ENCODE peak calls at places on chromosomes 6 and 20, in nine cellular contexts. O, F, M, S, C, V, G, Y and N are unnamed samples.

GRCh38 chr6:119942078-119942752 is 592.7 kb upstream of the MAN1A1 start:
- DNase-seq in V (no peak), S (no peak), M (no peak), G (no peak), Y (no peak), O (no peak), C (no peak), F (peak; percentile 5), N (no peak)

GRCh38 chr6:52155791-52156576 is 30.2 kb upstream of the IL17A start:
- DNase-seq in F (peak; percentile 51), V (no peak), S (no peak), C (peak; percentile 18), M (no peak), O (no peak), Y (no peak), G (no peak), N (no peak)

GRCh38 chr6:165726290-165726875 is 63.3 kb upstream of the PDE10A start:
- DNase-seq in Y (no peak), M (no peak), O (no peak), V (no peak), C (no peak), G (no peak), S (no peak), F (no peak), N (no peak)

GRCh38 chr6:33445020-33445676 is 9.2 kb upstream of the ZBTB9 start:
- DNase-seq in Y (peak; percentile 36), O (no peak), C (no peak), F (no peak), S (no peak), G (no peak), M (no peak), V (no peak), N (no peak)

GRCh38 chr6:56552212-56553130 is 90.2 kb downstream of the DST start:
- DNase-seq in S (no peak), V (peak; percentile 39), Y (no peak), M (peak; percentile 43), C (peak; percentile 62), F (no peak), O (no peak), G (no peak), N (peak; percentile 78)

GRCh38 chr20:48983423-48984400 is 62.2 kb downstream of the ARFGEF2 start:
- DNase-seq in V (peak; percentile 86), C (peak; percentile 87), G (peak; percentile 43), Y (no peak), M (peak; percentile 79), O (no peak), F (no peak), S (peak; percentile 63), N (peak; percentile 95)

GRCh38 chr6:74113901-74114300 is 417.9 kb downstream of the CD109 start:
- DNase-seq in V (no peak), O (no peak), M (no peak), Y (no peak), F (no peak), S (no peak), G (no peak), C (no peak), N (no peak)

GRCh38 chr6:63537126-63537958 is 34.9 kb upstream of the LOC128125822 start:
- DNase-seq in S (no peak), O (no peak), C (no peak), F (no peak), G (no peak), V (no peak), Y (no peak), M (no peak), N (peak; percentile 51)

GRCh38 chr6:157376706-157377230 is 4.2 kb upstream of the ZDHHC14 start:
- DNase-seq in F (no peak), M (no peak), V (no peak), Y (no peak), G (peak; percentile 31), O (no peak), C (peak; percentile 10), S (no peak), N (no peak)

GRCh38 chr6:53300656-53301551 is 47.8 kb downstream of the ELOVL5 start:
- DNase-seq in C (peak; percentile 77), M (no peak), Y (peak; percentile 60), O (peak; percentile 15), S (no peak), F (no peak), G (no peak), V (peak; percentile 61), N (peak; percentile 54)

GRCh38 chr20:41340327-41341055 is at the start of gene LPIN3:
- DNase-seq in F (peak; percentile 94), V (peak; percentile 87), O (peak; percentile 94), M (peak; percentile 31), C (peak; percentile 81), Y (no peak), G (peak; percentile 21), S (peak; percentile 94), N (peak; percentile 87)

GRCh38 chr6:151385177-151385576 is 6.2 kb downstream of the ZBTB2 start:
- DNase-seq in S (no peak), F (no peak), Y (no peak), C (no peak), M (no peak), V (no peak), O (no peak), G (no peak), N (no peak)

GRCh38 chr20:2805682-2806350 is 5.4 kb upstream of the CPXM1 start:
- DNase-seq in Y (no peak), F (peak; percentile 62), V (peak; percentile 11), O (no peak), G (no peak), C (no peak), S (no peak), M (no peak), N (no peak)

GRCh38 chr6:137095093-137095492 is 50.3 kb upstream of the IL20RA start:
- DNase-seq in C (no peak), G (no peak), O (no peak), F (peak; percentile 15), V (no peak), M (no peak), Y (no peak), S (no peak), N (no peak)

GRCh38 chr6:52227495-52227894 is 16.8 kb downstream of the IL17F start:
- DNase-seq in M (no peak), G (no peak), O (no peak), F (no peak), C (no peak), Y (no peak), S (no peak), V (no peak), N (no peak)

GRCh38 chr6:124226396-124226795 is 422.7 kb downstream of the NKAIN2 start:
- DNase-seq in S (no peak), C (peak; percentile 88), O (no peak), G (no peak), M (peak; percentile 14), F (no peak), Y (no peak), V (peak; percentile 70), N (peak; percentile 2)

GRCh38 chr20:23142162-23143050 is 56.3 kb upstream of the CD93 start:
- DNase-seq in C (no peak), O (no peak), Y (peak; percentile 70), V (no peak), M (no peak), G (no peak), F (no peak), S (no peak), N (no peak)

GRCh38 chr6:97726378-97726777 is 443.4 kb upstream of the MMS22L start:
- DNase-seq in G (no peak), O (peak; percentile 49), M (no peak), F (peak; percentile 70), V (no peak), C (no peak), S (no peak), Y (no peak), N (no peak)

GRCh38 chr6:153625089-153625488 is 414.0 kb upstream of the OPRM1 start:
- DNase-seq in Y (no peak), C (peak; percentile 40), O (peak; percentile 54), S (no peak), G (no peak), M (peak; percentile 25), V (peak; percentile 93), F (peak; percentile 24), N (no peak)

GRCh38 chr6:139175389-139175788 is 40.5 kb downstream of the HECA start:
- DNase-seq in Y (peak; percentile 38), O (no peak), G (no peak), S (no peak), C (no peak), F (no peak), V (no peak), M (no peak), N (no peak)
- TF ChIP-seq CTCF in Y (no peak), O (no peak), G (no peak), S (no peak), C (no peak), F (no peak), V (no peak), M (no peak), N (no peak)

DNA sequence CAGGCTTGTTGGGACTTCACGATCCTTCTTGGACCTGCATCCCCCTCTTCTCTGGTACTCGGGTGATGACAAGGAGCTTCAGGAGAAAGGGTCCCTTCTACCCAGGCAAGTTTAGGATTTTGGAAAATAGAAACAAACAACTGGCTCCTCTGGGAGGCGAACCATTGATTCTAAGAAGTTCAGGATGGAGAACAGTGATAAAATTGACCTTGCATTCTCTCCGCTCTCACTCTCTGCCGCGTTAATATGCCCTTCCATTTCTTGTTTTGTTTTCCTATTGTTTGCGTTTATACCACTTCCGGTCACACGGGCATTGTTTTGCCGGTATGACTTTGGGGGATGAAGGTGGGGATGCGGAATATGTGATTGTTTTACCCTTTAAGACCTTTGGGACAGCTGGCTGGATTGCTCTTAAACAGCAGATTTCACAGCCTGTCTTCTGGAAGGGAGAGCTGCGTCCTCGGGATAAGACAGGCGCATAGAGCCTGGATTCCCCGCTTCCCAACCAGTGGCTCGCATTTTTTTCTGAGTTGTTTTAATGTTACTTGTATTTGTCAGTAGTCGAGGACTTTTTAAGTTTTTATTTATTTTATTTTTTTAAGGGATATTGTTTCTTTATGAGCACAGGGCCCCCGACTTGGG is 144.3 kb upstream of the ZNF184 start:
- DNase-seq in Y (no peak), S (no peak), F (peak; percentile 54), O (peak; percentile 46), V (peak; percentile 47), G (no peak), M (peak; percentile 16), C (peak; percentile 31), N (peak; percentile 30)
- H3K4me3 ChIP-seq in Y (no peak overlapping the region), S (peak overlapping the region; percentile 26), F (peak overlapping the region; percentile 71), O (peak overlapping the region; percentile 54), V (peak overlapping the region; percentile 62), G (peak overlapping the region; percentile 47), M (peak overlapping the region; percentile 68), C (peak overlapping the region; percentile 61), N (peak overlapping the region; percentile 63)

DNA sequence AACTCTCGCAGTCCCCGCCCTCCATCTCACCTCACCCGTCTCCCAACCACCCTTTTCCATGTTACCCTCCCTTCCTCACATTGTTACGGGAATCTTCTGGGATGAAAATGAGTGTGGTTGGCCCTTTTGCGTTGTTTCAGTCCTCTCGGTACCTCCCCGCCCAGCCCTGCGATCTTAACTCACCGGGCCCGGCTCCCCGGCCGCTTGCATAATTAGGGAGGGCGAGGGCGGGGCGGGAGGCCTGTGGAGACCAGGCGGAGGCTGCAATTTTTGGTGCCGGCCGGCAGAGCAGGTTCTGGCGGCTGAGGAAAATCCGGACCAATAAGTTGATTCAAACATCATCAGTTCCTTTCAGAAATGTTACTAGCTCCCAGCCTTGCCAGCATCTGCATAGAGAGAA is 25.2 kb downstream of the TFAP2B start:
- DNase-seq in O (no peak), S (no peak), C (no peak), F (peak; percentile 97), V (no peak), Y (no peak), M (no peak), G (no peak), N (no peak)
- TF ChIP-seq CTCF in O (no peak), S (no peak), C (no peak), F (no peak), V (no peak), Y (no peak), M (no peak), G (no peak), N (no peak)

GRCh38 chr6:12065321-12066140 is 53.4 kb downstream of the HIVEP1 start:
- DNase-seq in M (no peak), Y (no peak), O (peak; percentile 49), S (no peak), G (no peak), F (peak; percentile 37), C (no peak), V (no peak), N (no peak)
- H3K4me3 ChIP-seq in M (no peak overlapping the region), Y (no peak overlapping the region), O (no peak overlapping the region), S (no peak overlapping the region), G (no peak overlapping the region), F (no peak overlapping the region), C (no peak overlapping the region), V (no peak overlapping the region), N (no peak overlapping the region)